ENCODE peak calls at places on chromosomes 13 and 19, in eight cellular contexts. O is activated CD4-positive, alpha-beta T cell treated with anti-CD3 and anti-CD28 coated beads, Interleukin-2, amount 50 U/mL, for 48 hours; V is natural killer cell treated with Interleukin-12 subunit alpha and Interleukin-12 subunit beta and Interleukin-15 and Interleukin-18, amount 100 ng/mL, for 72 hours; K is naive thymus-derived CD8-positive, alpha-beta T cell; J is left kidney; P is BE2C; Y is ascending aorta; M is SK-N-SH. W is an unnamed sample.

GRCh38 chr19:39401549-39402416 is 4.9 kb upstream of the ZFP36 start:
- DNase-seq in V (peak), K (peak), M (no peak), O (peak), P (peak), J (peak), Y (peak), W (no peak)

GRCh38 chr13:36549771-36550170 is 117.5 kb downstream of the CCNA1 start:
- DNase-seq in K (no peak), M (peak), P (peak), O (no peak), J (peak), Y (no peak), V (no peak), W (peak)

GRCh38 chr19:1873524-1874473 is 10.4 kb upstream of the KLF16 start:
- DNase-seq in P (peak), Y (no peak), K (no peak), J (no peak), M (peak), O (no peak), V (no peak), W (no peak)

GRCh38 chr13:37715606-37716015 is 117.0 kb upstream of the POSTN start:
- DNase-seq in Y (no peak), M (no peak), P (no peak), J (no peak), V (no peak), K (no peak), O (no peak), W (no peak)

GRCh38 chr13:112933649-112934048 is 35.4 kb upstream of the MCF2L start:
- DNase-seq in V (no peak), M (peak), O (no peak), Y (no peak), J (no peak), K (no peak), P (no peak), W (peak)

GRCh38 chr19:56476671-56477428 is at the start of gene ZNF667:
- DNase-seq in V (no peak), Y (no peak), O (peak), K (peak), M (peak), J (peak), P (peak), W (no peak)

GRCh38 chr19:4064551-4065260 is 2.0 kb downstream of the ZBTB7A start:
- DNase-seq in P (peak), K (peak), Y (no peak), O (no peak), M (peak), V (no peak), J (peak), W (peak)

GRCh38 chr13:27822873-27823311 is 30.6 kb downstream of the GSX1 start:
- DNase-seq in P (no peak), M (no peak), J (no peak), K (no peak), Y (no peak), V (no peak), O (no peak), W (no peak)

GRCh38 chr19:37007587-37008220 is 70.5 kb upstream of the ZNF420 start:
- DNase-seq in P (no peak), K (no peak), Y (no peak), M (peak), V (peak), J (peak), O (peak), W (no peak)

GRCh38 chr13:67013709-67014108 is 216.4 kb downstream of the PCDH9 start:
- DNase-seq in M (no peak), Y (no peak), O (no peak), J (no peak), V (no peak), K (no peak), P (no peak), W (no peak)

GRCh38 chr13:33032037-33032625 is 15.9 kb downstream of the KL start:
- DNase-seq in K (no peak), M (no peak), Y (no peak), J (no peak), O (no peak), P (no peak), V (no peak), W (no peak)

GRCh38 chr13:83622422-83622784 is 259.9 kb downstream of the SLITRK1 start:
- DNase-seq in P (no peak), V (no peak), J (no peak), O (no peak), M (no peak), K (no peak), Y (no peak), W (no peak)

GRCh38 chr13:102697929-102698648 is 3.2 kb upstream of the METTL21C start:
- DNase-seq in V (no peak), J (no peak), P (no peak), M (no peak), K (no peak), Y (no peak), O (no peak), W (no peak)

GRCh38 chr13:26979334-26979733 is 192.3 kb downstream of the USP12 start:
- DNase-seq in J (no peak), K (no peak), P (no peak), V (no peak), M (no peak), O (no peak), Y (no peak), W (no peak)

GRCh38 chr13:41332829-41333228 is 21.8 kb downstream of the NAA16 start:
- DNase-seq in Y (no peak), P (no peak), J (no peak), M (no peak), O (no peak), K (no peak), V (no peak), W (no peak)

GRCh38 chr13:42808572-42808971 is 27.2 kb downstream of the FAM216B start:
- DNase-seq in M (no peak), J (no peak), P (no peak), Y (no peak), V (no peak), K (no peak), O (no peak), W (no peak)

GRCh38 chr19:17605761-17606745 is 50.6 kb downstream of the COLGALT1 start:
- DNase-seq in J (peak), P (peak), O (peak), Y (peak), V (peak), M (peak), K (peak), W (peak)

GRCh38 chr13:20945952-20946383 is 43.4 kb upstream of the XPO4 start:
- DNase-seq in V (no peak), J (peak), P (no peak), K (no peak), M (peak), Y (no peak), O (no peak), W (no peak)

GRCh38 chr13:30119476-30119875 is 187.9 kb downstream of the KATNAL1 start:
- DNase-seq in M (no peak), J (peak), P (no peak), K (peak), V (no peak), O (no peak), Y (no peak), W (no peak)

GRCh38 chr19:52542984-52543664 is 15.7 kb downstream of the ZNF808 start:
- DNase-seq in V (peak), M (no peak), Y (no peak), J (no peak), P (no peak), K (peak), O (peak), W (no peak)

GRCh38 chr19:2487090-2487489 is 11.2 kb downstream of the GADD45B start:
- DNase-seq in V (no peak), K (no peak), M (no peak), O (no peak), Y (no peak), P (no peak), J (no peak), W (no peak)

GRCh38 chr19:20066861-20067260 is 10.9 kb upstream of the ZNF90 start:
- DNase-seq in V (no peak), J (no peak), P (no peak), Y (no peak), M (no peak), K (no peak), O (no peak), W (no peak)

W was measured in D341Med.